ENCODE peak calls at places on chromosome 17, in ten cellular contexts. X is suprapubic skin, E is bronchial epithelial cell, J is transverse colon, D is cardiac fibroblast, Z is WTC11, U is astrocyte of the spinal cord, G is RWPE1, P is omental fat pad, A is spleen. B is an unnamed sample.

GRCh38 chr17:3835410-3836229 is 10.4 kb downstream of the NCBP3 start:
- DNase-seq in X (no peak), E (no peak), J (no peak), D (no peak), Z (no peak), U (no peak), G (no peak), P (no peak), A (no peak), B (no peak)

GRCh38 chr17:41535764-41536481 is 7.8 kb upstream of the KRT19 start:
- DNase-seq in X (no peak), E (peak; percentile 37), J (peak; percentile 62), D (no peak), Z (no peak), U (no peak), G (no peak), P (no peak), A (peak; percentile 61), B (no peak)

GRCh38 chr17:250487-251300 is 69.2 kb upstream of the DOC2B start:
- DNase-seq in X (peak; percentile 43), E (no peak), J (peak; percentile 1), D (no peak), Z (peak; percentile 7), U (no peak), G (no peak), P (no peak), A (peak; percentile 35), B (no peak)

GRCh38 chr17:68906638-68907037 is 48.6 kb downstream of the ABCA8 start:
- DNase-seq in X (no peak), E (peak; percentile 24), J (no peak), D (peak; percentile 52), Z (no peak), U (peak; percentile 32), G (no peak), P (no peak), A (no peak), B (no peak)

GRCh38 chr17:19573075-19573474 is 39.4 kb downstream of the SLC47A1 start:
- DNase-seq in X (no peak), E (no peak), J (no peak), D (peak; percentile 30), Z (no peak), U (peak; percentile 12), G (no peak), P (no peak), A (no peak), B (peak; percentile 83)

GRCh38 chr17:78645421-78646295 is 68.5 kb upstream of the DNAH17 start:
- DNase-seq in X (peak; percentile 84), E (peak; percentile 5), J (peak; percentile 81), D (peak; percentile 58), Z (no peak), U (peak; percentile 8), G (peak; percentile 35), P (no peak), A (peak; percentile 92), B (peak; percentile 92)

GRCh38 chr17:77465358-77466041 is 324.7 kb downstream of the SEC14L1 start:
- DNase-seq in X (no peak), E (peak; percentile 55), J (peak; percentile 80), D (peak; percentile 82), Z (no peak), U (peak; percentile 75), G (no peak), P (no peak), A (peak; percentile 94), B (peak; percentile 80)

GRCh38 chr17:57555636-57556175 is 189.4 kb downstream of the CCDC182 start:
- DNase-seq in X (no peak), E (no peak), J (no peak), D (no peak), Z (no peak), U (no peak), G (no peak), P (no peak), A (no peak), B (no peak)

GRCh38 chr17:67111327-67111726 is 67.0 kb downstream of the CACNG1 start:
- DNase-seq in X (no peak), E (no peak), J (no peak), D (no peak), Z (no peak), U (no peak), G (no peak), P (no peak), A (no peak), B (no peak)

GRCh38 chr17:67119102-67119501 is 74.7 kb downstream of the CACNG1 start:
- DNase-seq in X (no peak), E (no peak), J (no peak), D (no peak), Z (no peak), U (no peak), G (no peak), P (no peak), A (no peak), B (no peak)

GRCh38 chr17:67113481-67113880 is 69.1 kb downstream of the CACNG1 start:
- DNase-seq in X (no peak), E (no peak), J (no peak), D (no peak), Z (no peak), U (no peak), G (no peak), P (no peak), A (no peak), B (no peak)

GRCh38 chr17:67111808-67112207 is 67.5 kb downstream of the CACNG1 start:
- DNase-seq in X (no peak), E (no peak), J (no peak), D (no peak), Z (no peak), U (no peak), G (no peak), P (no peak), A (no peak), B (no peak)

DNA sequence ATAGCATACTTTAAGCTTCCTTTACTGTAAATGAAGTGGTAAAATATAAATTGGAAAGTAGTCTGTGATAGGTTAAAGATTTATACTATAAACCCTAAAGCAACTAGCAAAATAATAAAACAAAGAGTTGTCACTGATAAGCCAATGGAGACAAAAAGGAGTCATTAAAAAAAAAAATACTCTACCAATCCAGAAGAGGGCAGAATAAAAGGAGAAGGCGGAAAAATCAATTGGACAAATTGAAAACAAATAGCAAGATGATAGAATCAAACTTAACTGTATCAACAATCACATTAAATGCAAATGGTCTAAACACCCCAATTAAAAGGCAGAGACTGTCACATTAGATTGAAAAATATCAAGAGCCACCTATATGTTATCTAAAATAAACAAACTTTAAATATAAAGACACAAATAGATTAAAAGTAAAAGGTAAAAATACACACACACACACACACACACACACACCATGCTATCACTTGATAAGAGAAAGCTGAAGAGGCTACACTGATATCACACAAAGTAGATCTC is 71.8 kb downstream of the CACNG1 start:
- DNase-seq in X (no peak), E (no peak), J (no peak), D (no peak), Z (no peak), U (no peak), G (no peak), P (no peak), A (no peak), B (no peak)
- TF ChIP-seq CTCF in X (no peak), E (no peak), J (no peak), D (no peak), Z (no peak), U (no peak), G (peak; percentile 16), P (no peak), A (no peak), B (no peak)

DNA sequence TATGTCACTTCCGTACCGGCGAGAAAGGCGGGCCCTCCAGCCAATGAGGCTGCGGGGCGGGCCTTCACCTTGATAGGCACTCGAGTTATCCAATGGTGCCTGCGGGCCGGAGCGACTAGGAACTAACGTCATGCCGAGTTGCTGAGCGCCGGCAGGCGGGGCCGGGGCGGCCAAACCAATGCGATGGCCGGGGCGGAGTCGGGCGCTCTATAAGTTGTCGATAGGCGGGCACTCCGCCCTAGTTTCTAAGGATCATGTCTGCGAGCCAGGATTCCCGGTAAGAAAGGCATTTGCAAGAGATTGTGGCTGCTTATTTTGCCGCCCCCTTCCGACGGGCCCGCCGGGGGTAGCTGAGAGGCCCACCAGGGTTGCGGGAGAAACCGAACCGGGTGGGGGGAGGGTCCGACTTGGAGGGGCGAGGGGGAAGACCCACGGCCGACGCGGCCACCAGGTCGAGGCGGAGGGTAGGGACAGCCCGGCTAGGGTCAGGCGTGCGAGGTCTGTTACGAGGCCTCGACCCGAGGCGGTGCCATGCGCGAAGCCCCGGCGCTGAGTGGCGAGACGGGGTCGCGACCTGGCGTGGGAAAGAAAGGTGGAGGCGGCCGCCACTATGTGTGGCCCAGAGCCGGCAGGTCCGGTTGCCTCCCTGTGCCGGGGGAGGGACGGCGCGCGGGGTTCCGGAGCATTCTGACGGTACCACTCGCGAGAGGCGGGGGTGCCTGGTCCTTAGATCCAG is 6.7 kb upstream of the CD68 start:
- DNase-seq in X (peak; percentile 100), E (peak; percentile 96), J (peak; percentile 100), D (peak; percentile 100), Z (peak; percentile 100), U (peak; percentile 100), G (peak; percentile 99), P (peak; percentile 98), A (peak; percentile 99), B (peak; percentile 100)
- TF ChIP-seq CTCF in X (peak; percentile 6), E (no peak), J (peak; percentile 26), D (no peak), Z (no peak), U (no peak), G (no peak), P (no peak), A (peak; percentile 39), B (no peak)

GRCh38 chr17:73536700-73537680 is 107.3 kb downstream of the SDK2 start:
- DNase-seq in X (no peak), E (no peak), J (no peak), D (no peak), Z (no peak), U (no peak), G (no peak), P (no peak), A (no peak), B (no peak)

GRCh38 chr17:73538445-73538844 is 105.8 kb downstream of the SDK2 start:
- DNase-seq in X (no peak), E (no peak), J (no peak), D (no peak), Z (no peak), U (no peak), G (no peak), P (no peak), A (no peak), B (no peak)

GRCh38 chr17:73541561-73541981 is 102.7 kb downstream of the SDK2 start:
- DNase-seq in X (no peak), E (peak; percentile 68), J (no peak), D (no peak), Z (no peak), U (no peak), G (no peak), P (no peak), A (no peak), B (no peak)

GRCh38 chr17:73541111-73541510 is 103.1 kb downstream of the SDK2 start:
- DNase-seq in X (no peak), E (peak; percentile 62), J (no peak), D (no peak), Z (no peak), U (no peak), G (no peak), P (no peak), A (no peak), B (no peak)

GRCh38 chr17:73539176-73539575 is 105.1 kb downstream of the SDK2 start:
- DNase-seq in X (no peak), E (no peak), J (no peak), D (no peak), Z (no peak), U (no peak), G (no peak), P (no peak), A (no peak), B (no peak)
- TF ChIP-seq CTCF in X (no peak), E (no peak), J (no peak), D (no peak), Z (no peak), U (no peak), G (no peak), P (no peak), A (no peak), B (no peak)

GRCh38 chr17:38577244-38577643 is 28.5 kb downstream of the SRCIN1 start:
- DNase-seq in X (no peak), E (no peak), J (no peak), D (no peak), Z (no peak), U (no peak), G (no peak), P (no peak), A (no peak), B (no peak)
- TF ChIP-seq CTCF in X (no peak), E (peak; percentile 5), J (no peak), D (no peak), Z (no peak), U (no peak), G (no peak), P (no peak), A (no peak), B (no peak)

B was measured in fibroblast of villous mesenchyme.